ENCODE peak calls at places on chromosomes 11 and 22, in nine cellular contexts. K is iris pigment epithelial cell; H is epithelial cell of esophagus; B is lower lobe of right lung; U is breast epithelium; T is GOT3; M is activated naive CD8-positive, alpha-beta T cell treated with anti-CD3 and anti-CD28 coated beads, Interleukin-2, amount 50 U/mL, for 24 hours; G is colonic mucosa; C is ovary. D is an unnamed sample.

GRCh38 chr11:128326791-128327190 is 260.6 kb downstream of the ETS1 start:
- DNase-seq in K (no peak), H (no peak), B (no peak), U (no peak), T (no peak), M (no peak), G (no peak), C (no peak), D (no peak)

GRCh38 chr11:122441702-122442092 is 213.8 kb upstream of the UBASH3B start:
- DNase-seq in K (no peak), H (no peak), B (no peak), U (no peak), T (no peak), M (no peak), G (no peak), C (no peak), D (peak; percentile 25)

GRCh38 chr11:100752371-100753073 is 65.4 kb downstream of the ARHGAP42 start:
- DNase-seq in K (no peak), H (peak; percentile 49), B (no peak), U (no peak), T (no peak), M (no peak), G (no peak), C (no peak), D (peak; percentile 91)

GRCh38 chr11:11786771-11787170 is 55.0 kb upstream of the USP47 start:
- DNase-seq in K (peak; percentile 36), H (peak; percentile 36), B (no peak), U (no peak), T (no peak), M (no peak), G (no peak), C (no peak), D (peak; percentile 61)

GRCh38 chr22:37631448-37632173 is 7.9 kb upstream of the SH3BP1 start:
- DNase-seq in K (no peak), H (no peak), B (no peak), U (no peak), T (no peak), M (no peak), G (no peak), C (no peak), D (no peak)

GRCh38 chr22:41825376-41825775 is 7.5 kb upstream of the SREBF2 start:
- DNase-seq in K (no peak), H (no peak), B (no peak), U (no peak), T (no peak), M (no peak), G (no peak), C (no peak), D (no peak)

GRCh38 chr11:69674267-69674885 is 777 bp downstream of the LTO1 start:
- DNase-seq in K (peak; percentile 92), H (peak; percentile 85), B (no peak), U (no peak), T (no peak), M (peak; percentile 18), G (peak; percentile 32), C (no peak), D (peak; percentile 66)

GRCh38 chr11:1946812-1947480 is at the start of gene MRPL23:
- DNase-seq in K (no peak), H (no peak), B (peak; percentile 46), U (no peak), T (no peak), M (peak; percentile 14), G (no peak), C (peak; percentile 7), D (no peak)

GRCh38 chr11:115146425-115146824 is 357.8 kb downstream of the CADM1 start:
- DNase-seq in K (no peak), H (no peak), B (no peak), U (no peak), T (no peak), M (no peak), G (no peak), C (no peak), D (no peak)

GRCh38 chr11:134675983-134676382 is 263.9 kb upstream of the B3GAT1 start:
- DNase-seq in K (no peak), H (no peak), B (no peak), U (no peak), T (no peak), M (no peak), G (no peak), C (no peak), D (no peak)

GRCh38 chr22:24236656-24237055 is 8.2 kb downstream of the GGT5 start:
- DNase-seq in K (no peak), H (no peak), B (no peak), U (no peak), T (no peak), M (no peak), G (no peak), C (no peak), D (no peak)

GRCh38 chr11:13105237-13105844 is 96.2 kb downstream of the RASSF10 start:
- DNase-seq in K (no peak), H (no peak), B (no peak), U (no peak), T (no peak), M (no peak), G (peak; percentile 68), C (no peak), D (peak; percentile 95)

GRCh38 chr11:93169950-93170561 is 27.7 kb downstream of the SLC36A4 start:
- DNase-seq in K (peak; percentile 55), H (peak; percentile 59), B (no peak), U (no peak), T (no peak), M (no peak), G (no peak), C (no peak), D (peak; percentile 78)

GRCh38 chr11:95791385-95792033 is 1.2 kb downstream of the CEP57 start:
- DNase-seq in K (no peak), H (peak; percentile 8), B (no peak), U (no peak), T (no peak), M (no peak), G (no peak), C (no peak), D (peak; percentile 59)

GRCh38 chr11:131871061-131871460 is 500.6 kb downstream of the NTM start:
- DNase-seq in K (no peak), H (no peak), B (no peak), U (no peak), T (no peak), M (no peak), G (no peak), C (no peak), D (no peak)

GRCh38 chr11:117861151-117862018 is 15.1 kb downstream of the FXYD6 start:
- DNase-seq in K (peak; percentile 16), H (peak; percentile 23), B (no peak), U (no peak), T (no peak), M (no peak), G (no peak), C (no peak), D (peak; percentile 98)

GRCh38 chr11:15346907-15347306 is 232.2 kb downstream of the INSC start:
- DNase-seq in K (no peak), H (no peak), B (no peak), U (no peak), T (no peak), M (no peak), G (no peak), C (no peak), D (no peak)

GRCh38 chr11:64204464-64204989 is 2.0 kb upstream of the FERMT3 start:
- DNase-seq in K (peak; percentile 98), H (peak; percentile 94), B (peak; percentile 91), U (peak; percentile 87), T (no peak), M (peak; percentile 75), G (peak; percentile 92), C (peak; percentile 91), D (peak; percentile 95)

GRCh38 chr11:103529217-103529684 is 420.0 kb downstream of the DYNC2H1 start:
- DNase-seq in K (peak; percentile 79), H (peak; percentile 90), B (no peak), U (no peak), T (no peak), M (no peak), G (no peak), C (no peak), D (no peak)